ENCODE peak calls at places on chromosome 3, in five cellular contexts. One of them, this sample, is unnamed.
A peak's percentile ranks its signal among the peaks of the same experiment; 100 is the strongest.

GRCh38 chr3:36738701-36739100 is 25.7 kb downstream of the DCLK3 start:
- DNase-seq in lower lobe of right lung: no peak
- DNase-seq in esophagus squamous epithelium: no peak
- DNase-seq in uterus: no peak
- DNase-seq in breast epithelium: no peak
- DNase-seq in this sample: no peak

GRCh38 chr3:67593761-67594234 is 60.6 kb downstream of the SUCLG2 start:
- DNase-seq in esophagus squamous epithelium: no peak
- DNase-seq in lower lobe of right lung: no peak
- DNase-seq in breast epithelium: no peak
- DNase-seq in uterus: no peak
- DNase-seq in this sample: no peak

GRCh38 chr3:39541917-39542329 is 74.4 kb downstream of the MOBP start:
- DNase-seq in esophagus squamous epithelium: no peak
- DNase-seq in lower lobe of right lung: no peak
- DNase-seq in breast epithelium: no peak
- DNase-seq in uterus: no peak
- DNase-seq in this sample: no peak

GRCh38 chr3:190903156-190903555 is 40.7 kb upstream of the GMNC start:
- DNase-seq in uterus: no peak
- DNase-seq in breast epithelium: no peak
- DNase-seq in lower lobe of right lung: no peak
- DNase-seq in esophagus squamous epithelium: no peak
- DNase-seq in this sample: no peak

GRCh38 chr3:149330609-149331008 is 2.8 kb downstream of the TM4SF18 start:
- DNase-seq in uterus: no peak
- DNase-seq in esophagus squamous epithelium: no peak
- DNase-seq in lower lobe of right lung: no peak
- DNase-seq in breast epithelium: no peak
- DNase-seq in this sample: no peak

GRCh38 chr3:100386437-100387064 is 14.3 kb downstream of the TOMM70 start:
- DNase-seq in esophagus squamous epithelium: no peak
- DNase-seq in breast epithelium: no peak
- DNase-seq in uterus: no peak
- DNase-seq in lower lobe of right lung: no peak
- DNase-seq in this sample: no peak

GRCh38 chr3:138284957-138285477 is 44.6 kb downstream of the NME9 start:
- DNase-seq in esophagus squamous epithelium: no peak
- DNase-seq in uterus: no peak
- DNase-seq in breast epithelium: no peak
- DNase-seq in lower lobe of right lung: no peak
- DNase-seq in this sample: no peak

GRCh38 chr3:130997291-130997690 is 29.3 kb downstream of the ASTE1 start:
- DNase-seq in lower lobe of right lung: no peak
- DNase-seq in esophagus squamous epithelium: no peak
- DNase-seq in breast epithelium: no peak
- DNase-seq in uterus: no peak
- DNase-seq in this sample: no peak

GRCh38 chr3:46934508-46935167 is 41.9 kb downstream of the CCDC12 start:
- DNase-seq in lower lobe of right lung: peak; percentile 68
- DNase-seq in uterus: no peak
- DNase-seq in breast epithelium: no peak
- DNase-seq in esophagus squamous epithelium: no peak
- DNase-seq in this sample: no peak

GRCh38 chr3:146125946-146126345 is 35.0 kb downstream of the PLOD2 start:
- DNase-seq in lower lobe of right lung: no peak
- DNase-seq in uterus: no peak
- DNase-seq in breast epithelium: no peak
- DNase-seq in esophagus squamous epithelium: no peak
- DNase-seq in this sample: no peak

GRCh38 chr3:76134166-76134565 is 348.8 kb upstream of the ZNF717 start:
- DNase-seq in lower lobe of right lung: no peak
- DNase-seq in uterus: no peak
- DNase-seq in esophagus squamous epithelium: no peak
- DNase-seq in breast epithelium: no peak
- DNase-seq in this sample: no peak

GRCh38 chr3:63387568-63387967 is 109.5 kb downstream of the SYNPR start:
- DNase-seq in breast epithelium: no peak
- DNase-seq in esophagus squamous epithelium: no peak
- DNase-seq in uterus: no peak
- DNase-seq in lower lobe of right lung: no peak
- DNase-seq in this sample: no peak

GRCh38 chr3:189488241-189488767 is 142.9 kb upstream of the TP63 start:
- DNase-seq in esophagus squamous epithelium: no peak
- DNase-seq in breast epithelium: no peak
- DNase-seq in lower lobe of right lung: no peak
- DNase-seq in uterus: no peak
- DNase-seq in this sample: no peak

GRCh38 chr3:189167027-189167766 is 4.6 kb upstream of the TPRG1 start:
- DNase-seq in esophagus squamous epithelium: no peak
- DNase-seq in uterus: no peak
- DNase-seq in lower lobe of right lung: peak; percentile 77
- DNase-seq in breast epithelium: no peak
- DNase-seq in this sample: no peak

GRCh38 chr3:98333989-98334606 is 19.6 kb upstream of the OR5K4 start:
- DNase-seq in esophagus squamous epithelium: no peak
- DNase-seq in breast epithelium: no peak
- DNase-seq in lower lobe of right lung: no peak
- DNase-seq in uterus: no peak
- DNase-seq in this sample: no peak

GRCh38 chr3:81080608-81081007 is 680.8 kb downstream of the GBE1 start:
- DNase-seq in breast epithelium: no peak
- DNase-seq in esophagus squamous epithelium: no peak
- DNase-seq in lower lobe of right lung: no peak
- DNase-seq in uterus: no peak
- DNase-seq in this sample: no peak

GRCh38 chr3:51682079-51682478 is 11.0 kb downstream of the TEX264 start:
- DNase-seq in esophagus squamous epithelium: peak; percentile 37
- DNase-seq in uterus: peak; percentile 59
- DNase-seq in breast epithelium: peak; percentile 73
- DNase-seq in lower lobe of right lung: no peak
- DNase-seq in this sample: peak; percentile 68

GRCh38 chr3:12253944-12254343 is 34.9 kb upstream of the PPARG start:
- DNase-seq in uterus: no peak
- DNase-seq in breast epithelium: no peak
- DNase-seq in esophagus squamous epithelium: no peak
- DNase-seq in lower lobe of right lung: no peak
- DNase-seq in this sample: no peak
- H3K4me3 ChIP-seq in uterus: no peak overlapping the region
- H3K4me3 ChIP-seq in breast epithelium: no peak overlapping the region
- H3K4me3 ChIP-seq in esophagus squamous epithelium: no peak overlapping the region
- H3K4me3 ChIP-seq in lower lobe of right lung: no peak overlapping the region
- H3K4me3 ChIP-seq in this sample: no peak overlapping the region

GRCh38 chr3:133054572-133054971 is 16.4 kb downstream of the TMEM108 start:
- DNase-seq in uterus: no peak
- DNase-seq in lower lobe of right lung: no peak
- DNase-seq in breast epithelium: no peak
- DNase-seq in esophagus squamous epithelium: no peak
- DNase-seq in this sample: no peak
- H3K27ac ChIP-seq in uterus: no peak overlapping the region
- H3K27ac ChIP-seq in lower lobe of right lung: no peak overlapping the region
- H3K27ac ChIP-seq in breast epithelium: no peak overlapping the region
- H3K27ac ChIP-seq in esophagus squamous epithelium: no peak overlapping the region
- H3K27ac ChIP-seq in this sample: no peak overlapping the region

GRCh38 chr3:147419062-147419701 is 10.0 kb downstream of the ZIC1 start:
- DNase-seq in uterus: peak; percentile 45
- DNase-seq in esophagus squamous epithelium: no peak
- DNase-seq in lower lobe of right lung: no peak
- DNase-seq in breast epithelium: no peak
- DNase-seq in this sample: no peak

GRCh38 chr3:147420361-147421183 is 11.4 kb downstream of the ZIC1 start:
- DNase-seq in lower lobe of right lung: no peak
- DNase-seq in breast epithelium: no peak
- DNase-seq in uterus: no peak
- DNase-seq in esophagus squamous epithelium: no peak
- DNase-seq in this sample: no peak

GRCh38 chr3:147419731-147420360 is 10.7 kb downstream of the ZIC1 start:
- DNase-seq in esophagus squamous epithelium: no peak
- DNase-seq in uterus: no peak
- DNase-seq in lower lobe of right lung: no peak
- DNase-seq in breast epithelium: no peak
- DNase-seq in this sample: no peak

GRCh38 chr3:147417896-147418295 is 8.7 kb downstream of the ZIC1 start:
- DNase-seq in esophagus squamous epithelium: no peak
- DNase-seq in breast epithelium: no peak
- DNase-seq in lower lobe of right lung: no peak
- DNase-seq in uterus: no peak
- DNase-seq in this sample: no peak

GRCh38 chr3:147418352-147418751 is 9.2 kb downstream of the ZIC1 start:
- DNase-seq in uterus: no peak
- DNase-seq in breast epithelium: no peak
- DNase-seq in lower lobe of right lung: no peak
- DNase-seq in esophagus squamous epithelium: no peak
- DNase-seq in this sample: no peak
- H3K27me3 ChIP-seq in uterus: peaks cover 25% of the 10 kb centered on the region
- H3K27me3 ChIP-seq in breast epithelium: peaks cover 87% of the 10 kb centered on the region
- H3K27me3 ChIP-seq in lower lobe of right lung: peaks cover 98% of the 10 kb centered on the region
- H3K27me3 ChIP-seq in esophagus squamous epithelium: peaks cover 46% of the 10 kb centered on the region
- H3K27me3 ChIP-seq in this sample: peaks cover 38% of the 10 kb centered on the region

DNA sequence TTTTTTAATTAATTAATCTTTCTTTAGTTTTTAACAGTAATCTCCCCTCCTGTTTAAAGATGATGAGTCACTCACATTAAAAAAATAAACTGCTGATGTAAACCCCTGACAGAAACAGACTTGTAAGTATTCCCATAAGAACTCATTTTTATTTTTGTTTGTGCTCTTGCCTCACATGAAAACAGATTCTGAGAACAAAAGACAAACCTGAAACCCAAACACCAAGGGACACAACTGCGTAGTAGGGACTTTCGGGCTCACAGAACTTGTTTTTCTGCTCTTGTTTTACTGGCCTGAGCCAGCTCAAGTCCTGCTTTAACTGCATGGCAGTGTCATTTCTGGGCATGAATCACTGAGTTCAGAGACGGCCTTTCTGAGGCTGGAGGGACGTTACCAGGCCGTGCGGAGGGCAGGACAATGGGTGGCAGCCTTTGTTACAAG is 600.8 kb downstream of the FOXP1 start:
- DNase-seq in esophagus squamous epithelium: no peak
- DNase-seq in lower lobe of right lung: no peak
- DNase-seq in uterus: peak; percentile 30
- DNase-seq in breast epithelium: peak; percentile 80
- DNase-seq in this sample: peak; percentile 7
- H3K4me3 ChIP-seq in esophagus squamous epithelium: peak overlapping the region; percentile 2
- H3K4me3 ChIP-seq in lower lobe of right lung: no peak overlapping the region
- H3K4me3 ChIP-seq in uterus: no peak overlapping the region
- H3K4me3 ChIP-seq in breast epithelium: no peak overlapping the region
- H3K4me3 ChIP-seq in this sample: no peak overlapping the region

GRCh38 chr3:50630394-50630793 is 13.4 kb downstream of the MAPKAPK3 start:
- DNase-seq in breast epithelium: no peak
- DNase-seq in esophagus squamous epithelium: no peak
- DNase-seq in lower lobe of right lung: no peak
- DNase-seq in uterus: no peak
- DNase-seq in this sample: no peak
- H3K27ac ChIP-seq in breast epithelium: no peak overlapping the region
- H3K27ac ChIP-seq in esophagus squamous epithelium: no peak overlapping the region
- H3K27ac ChIP-seq in lower lobe of right lung: no peak overlapping the region
- H3K27ac ChIP-seq in uterus: no peak overlapping the region
- H3K27ac ChIP-seq in this sample: no peak overlapping the region

GRCh38 chr3:119469378-119470189 is 821 bp downstream of the POGLUT1 start:
- DNase-seq in breast epithelium: no peak
- DNase-seq in lower lobe of right lung: no peak
- DNase-seq in uterus: no peak
- DNase-seq in esophagus squamous epithelium: no peak
- DNase-seq in this sample: no peak
- H3K27me3 ChIP-seq in breast epithelium: no peaks in the 10 kb centered on the region
- H3K27me3 ChIP-seq in lower lobe of right lung: no peaks in the 10 kb centered on the region
- H3K27me3 ChIP-seq in uterus: no peaks in the 10 kb centered on the region
- H3K27me3 ChIP-seq in esophagus squamous epithelium: no peaks in the 10 kb centered on the region
- H3K27me3 ChIP-seq in this sample: no peaks in the 10 kb centered on the region